ENCODE peak calls at places on chromosomes 11 and 22, in five cellular contexts. One of them, this sample, is unnamed.

GRCh38 chr11:126697937-126698336 is 302.6 kb downstream of the KIRREL3 start:
- DNase-seq in uterus: no peak
- DNase-seq in lung: no peak
- DNase-seq in endothelial cell of umbilical vein: no peak
- DNase-seq in SJSA1: no peak
- DNase-seq in this sample: no peak

GRCh38 chr22:42169055-42169469 is 38.5 kb upstream of the CYP2D6 start:
- DNase-seq in uterus: peak; percentile 74
- DNase-seq in lung: peak; percentile 71
- DNase-seq in endothelial cell of umbilical vein: peak; percentile 81
- DNase-seq in SJSA1: peak; percentile 69
- DNase-seq in this sample: peak; percentile 36

GRCh38 chr22:38239101-38239761 is 33.6 kb downstream of the TMEM184B start:
- DNase-seq in uterus: no peak
- DNase-seq in lung: peak; percentile 79
- DNase-seq in endothelial cell of umbilical vein: peak; percentile 83
- DNase-seq in SJSA1: peak; percentile 92
- DNase-seq in this sample: peak; percentile 91

GRCh38 chr11:22430286-22430685 is 92.1 kb downstream of the SLC17A6 start:
- DNase-seq in uterus: no peak
- DNase-seq in lung: no peak
- DNase-seq in endothelial cell of umbilical vein: no peak
- DNase-seq in SJSA1: no peak
- DNase-seq in this sample: no peak

GRCh38 chr11:117259417-117259816 is 26.9 kb downstream of the RNF214 start:
- DNase-seq in uterus: no peak
- DNase-seq in lung: no peak
- DNase-seq in endothelial cell of umbilical vein: no peak
- DNase-seq in SJSA1: no peak
- DNase-seq in this sample: no peak

GRCh38 chr11:115939726-115940421 is 435.7 kb upstream of the CADM1 start:
- DNase-seq in uterus: no peak
- DNase-seq in lung: no peak
- DNase-seq in endothelial cell of umbilical vein: no peak
- DNase-seq in SJSA1: no peak
- DNase-seq in this sample: no peak

GRCh38 chr11:119638851-119639250 is 90.1 kb downstream of the NECTIN1 start:
- DNase-seq in uterus: no peak
- DNase-seq in lung: no peak
- DNase-seq in endothelial cell of umbilical vein: no peak
- DNase-seq in SJSA1: no peak
- DNase-seq in this sample: no peak

GRCh38 chr22:45212306-45212709 is 28.4 kb downstream of the KIAA0930 start:
- DNase-seq in uterus: peak; percentile 77
- DNase-seq in lung: peak; percentile 62
- DNase-seq in endothelial cell of umbilical vein: peak; percentile 89
- DNase-seq in SJSA1: peak; percentile 97
- DNase-seq in this sample: peak; percentile 98

GRCh38 chr11:18065572-18065971 is 19.5 kb upstream of the TPH1 start:
- DNase-seq in uterus: no peak
- DNase-seq in lung: no peak
- DNase-seq in endothelial cell of umbilical vein: no peak
- DNase-seq in SJSA1: no peak
- DNase-seq in this sample: no peak

GRCh38 chr11:10856689-10857603 is 907 bp downstream of the ZBED5 start:
- DNase-seq in uterus: no peak
- DNase-seq in lung: peak; percentile 53
- DNase-seq in endothelial cell of umbilical vein: peak; percentile 52
- DNase-seq in SJSA1: peak; percentile 59
- DNase-seq in this sample: peak; percentile 45

GRCh38 chr11:10693509-10694071 is at the start of gene IRAG1:
- DNase-seq in uterus: peak; percentile 80
- DNase-seq in lung: no peak
- DNase-seq in endothelial cell of umbilical vein: no peak
- DNase-seq in SJSA1: no peak
- DNase-seq in this sample: peak; percentile 11

GRCh38 chr11:107538821-107539220 is 26.7 kb downstream of the ALKBH8 start:
- DNase-seq in uterus: no peak
- DNase-seq in lung: no peak
- DNase-seq in endothelial cell of umbilical vein: peak; percentile 18
- DNase-seq in SJSA1: no peak
- DNase-seq in this sample: no peak

GRCh38 chr11:67596753-67597300 is 9.9 kb upstream of the NDUFV1 start:
- DNase-seq in uterus: no peak
- DNase-seq in lung: no peak
- DNase-seq in endothelial cell of umbilical vein: no peak
- DNase-seq in SJSA1: no peak
- DNase-seq in this sample: no peak

GRCh38 chr11:100876826-100877545 is 189.9 kb downstream of the ARHGAP42 start:
- DNase-seq in uterus: no peak
- DNase-seq in lung: no peak
- DNase-seq in endothelial cell of umbilical vein: peak; percentile 5
- DNase-seq in SJSA1: peak; percentile 39
- DNase-seq in this sample: peak; percentile 33

GRCh38 chr11:73528013-73528412 is 69.9 kb downstream of the FAM168A start:
- DNase-seq in uterus: no peak
- DNase-seq in lung: no peak
- DNase-seq in endothelial cell of umbilical vein: no peak
- DNase-seq in SJSA1: no peak
- DNase-seq in this sample: no peak

GRCh38 chr22:39634530-39635399 is 64.2 kb downstream of the CACNA1I start:
- DNase-seq in uterus: no peak
- DNase-seq in lung: no peak
- DNase-seq in endothelial cell of umbilical vein: peak; percentile 74
- DNase-seq in SJSA1: peak; percentile 91
- DNase-seq in this sample: peak; percentile 91

GRCh38 chr22:45818130-45819085 is 146.8 kb downstream of the ATXN10 start:
- DNase-seq in uterus: no peak
- DNase-seq in lung: peak; percentile 45
- DNase-seq in endothelial cell of umbilical vein: no peak
- DNase-seq in SJSA1: no peak
- DNase-seq in this sample: no peak

GRCh38 chr11:107040447-107041444 is 22.5 kb upstream of the GUCY1A2 start:
- DNase-seq in uterus: no peak
- DNase-seq in lung: no peak
- DNase-seq in endothelial cell of umbilical vein: no peak
- DNase-seq in SJSA1: peak; percentile 45
- DNase-seq in this sample: peak; percentile 15

GRCh38 chr11:37115963-37116362 is 517.9 kb upstream of the RAG2 start:
- DNase-seq in uterus: no peak
- DNase-seq in lung: no peak
- DNase-seq in endothelial cell of umbilical vein: no peak
- DNase-seq in SJSA1: no peak
- DNase-seq in this sample: no peak

GRCh38 chr11:112958670-112959069 is 2.5 kb upstream of the NCAM1 start:
- DNase-seq in uterus: no peak
- DNase-seq in lung: no peak
- DNase-seq in endothelial cell of umbilical vein: no peak
- DNase-seq in SJSA1: peak; percentile 51
- DNase-seq in this sample: peak; percentile 49

GRCh38 chr22:29143848-29144785 is 61.6 kb upstream of the EMID1 start:
- DNase-seq in uterus: peak; percentile 4
- DNase-seq in lung: no peak
- DNase-seq in endothelial cell of umbilical vein: no peak
- DNase-seq in SJSA1: peak; percentile 27
- DNase-seq in this sample: no peak

GRCh38 chr22:41862530-41863266 is 29.8 kb downstream of the SREBF2 start:
- DNase-seq in uterus: no peak
- DNase-seq in lung: peak; percentile 36
- DNase-seq in endothelial cell of umbilical vein: no peak
- DNase-seq in SJSA1: no peak
- DNase-seq in this sample: no peak

GRCh38 chr11:129208863-129209262 is 16.7 kb upstream of the ARHGAP32 start:
- DNase-seq in uterus: no peak
- DNase-seq in lung: no peak
- DNase-seq in endothelial cell of umbilical vein: no peak
- DNase-seq in SJSA1: no peak
- DNase-seq in this sample: no peak

GRCh38 chr11:75394086-75394840 is 5.1 kb upstream of the RPS3 start:
- DNase-seq in uterus: no peak
- DNase-seq in lung: no peak
- DNase-seq in endothelial cell of umbilical vein: no peak
- DNase-seq in SJSA1: no peak
- DNase-seq in this sample: no peak

GRCh38 chr22:27867958-27868737 is 50.9 kb downstream of the PITPNB start:
- DNase-seq in uterus: no peak
- DNase-seq in lung: no peak
- DNase-seq in endothelial cell of umbilical vein: no peak
- DNase-seq in SJSA1: no peak
- DNase-seq in this sample: no peak

GRCh38 chr22:23245799-23246136 is 65.5 kb downstream of the BCR start:
- DNase-seq in uterus: no peak
- DNase-seq in lung: no peak
- DNase-seq in endothelial cell of umbilical vein: no peak
- DNase-seq in SJSA1: no peak
- DNase-seq in this sample: no peak

GRCh38 chr22:23244690-23245044 is 64.4 kb downstream of the BCR start:
- DNase-seq in uterus: no peak
- DNase-seq in lung: no peak
- DNase-seq in endothelial cell of umbilical vein: no peak
- DNase-seq in SJSA1: no peak
- DNase-seq in this sample: no peak

GRCh38 chr22:23246982-23247766 is 66.9 kb downstream of the BCR start:
- DNase-seq in uterus: no peak
- DNase-seq in lung: no peak
- DNase-seq in endothelial cell of umbilical vein: no peak
- DNase-seq in SJSA1: peak; percentile 63
- DNase-seq in this sample: no peak

GRCh38 chr22:23243859-23244689 is 63.8 kb downstream of the BCR start:
- DNase-seq in uterus: no peak
- DNase-seq in lung: no peak
- DNase-seq in endothelial cell of umbilical vein: no peak
- DNase-seq in SJSA1: no peak
- DNase-seq in this sample: no peak

GRCh38 chr22:23245045-23245798 is 64.9 kb downstream of the BCR start:
- DNase-seq in uterus: no peak
- DNase-seq in lung: no peak
- DNase-seq in endothelial cell of umbilical vein: no peak
- DNase-seq in SJSA1: peak; percentile 85
- DNase-seq in this sample: peak; percentile 80
- H3K4me3 ChIP-seq in uterus: no peak overlapping the region
- H3K4me3 ChIP-seq in lung: no peak overlapping the region
- H3K4me3 ChIP-seq in endothelial cell of umbilical vein: no peak overlapping the region
- H3K4me3 ChIP-seq in SJSA1: no peak overlapping the region
- H3K4me3 ChIP-seq in this sample: no peak overlapping the region

GRCh38 chr11:70734379-70734778 is 336.1 kb downstream of the CTTN start:
- DNase-seq in uterus: no peak
- DNase-seq in lung: no peak
- DNase-seq in endothelial cell of umbilical vein: no peak
- DNase-seq in SJSA1: no peak
- DNase-seq in this sample: no peak
- H3K9me3 ChIP-seq in uterus: no peaks in the 10 kb centered on the region
- H3K9me3 ChIP-seq in lung: no peaks in the 10 kb centered on the region
- H3K9me3 ChIP-seq in endothelial cell of umbilical vein: peaks cover 3% of the 10 kb centered on the region
- H3K9me3 ChIP-seq in SJSA1: peaks cover 91% of the 10 kb centered on the region
- H3K9me3 ChIP-seq in this sample: no peaks in the 10 kb centered on the region

DNA sequence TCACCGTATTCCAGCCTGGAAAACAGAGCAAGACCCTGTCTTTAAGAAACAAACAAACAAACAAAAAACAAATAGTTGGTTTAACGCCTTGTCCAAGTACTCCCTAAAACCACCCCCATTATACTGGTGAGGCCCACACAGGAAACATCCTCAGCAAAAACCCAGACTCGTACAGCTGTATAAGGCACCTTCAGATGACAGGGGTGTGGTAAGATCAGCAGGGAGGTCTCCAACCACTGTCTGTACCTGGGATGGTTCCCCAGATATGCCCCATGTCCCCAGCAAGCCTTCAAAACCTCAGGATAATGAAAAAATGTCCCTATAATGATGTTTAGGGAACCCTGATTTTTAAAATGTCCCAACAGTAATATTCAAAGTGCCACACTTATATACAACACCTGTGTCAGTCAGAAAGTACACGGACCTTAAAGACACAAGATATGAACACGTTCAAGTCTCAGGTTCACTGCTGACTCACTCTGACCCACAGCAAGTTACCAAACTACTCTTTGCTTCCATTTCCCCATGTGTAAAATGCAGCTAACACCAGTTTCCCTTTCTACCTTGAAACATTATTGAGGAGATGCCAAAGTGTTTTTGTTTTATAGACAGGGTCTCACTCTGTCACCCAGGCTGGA is 9.3 kb downstream of the SF3A1 start:
- DNase-seq in uterus: no peak
- DNase-seq in lung: no peak
- DNase-seq in endothelial cell of umbilical vein: no peak
- DNase-seq in SJSA1: no peak
- DNase-seq in this sample: no peak
- H3K36me3 ChIP-seq in uterus: no peaks in the 10 kb centered on the region
- H3K36me3 ChIP-seq in lung: peaks cover 54% of the 10 kb centered on the region
- H3K36me3 ChIP-seq in endothelial cell of umbilical vein: peaks cover 43% of the 10 kb centered on the region
- H3K36me3 ChIP-seq in SJSA1: peaks cover 93% of the 10 kb centered on the region
- H3K36me3 ChIP-seq in this sample: peaks cover 90% of the 10 kb centered on the region

GRCh38 chr22:23754220-23754919 is at the start of gene VPREB3:
- DNase-seq in uterus: no peak
- DNase-seq in lung: no peak
- DNase-seq in endothelial cell of umbilical vein: no peak
- DNase-seq in SJSA1: no peak
- DNase-seq in this sample: no peak
- H3K4me3 ChIP-seq in uterus: no peak within 1 kb of the TSS
- H3K4me3 ChIP-seq in lung: no peak within 1 kb of the TSS
- H3K4me3 ChIP-seq in endothelial cell of umbilical vein: no peak within 1 kb of the TSS
- H3K4me3 ChIP-seq in SJSA1: no peak within 1 kb of the TSS
- H3K4me3 ChIP-seq in this sample: no peak within 1 kb of the TSS

GRCh38 chr11:3368199-3368598 is 10.7 kb downstream of the ZNF195 start:
- DNase-seq in uterus: no peak
- DNase-seq in lung: no peak
- DNase-seq in endothelial cell of umbilical vein: no peak
- DNase-seq in SJSA1: no peak
- DNase-seq in this sample: no peak
- H3K9me3 ChIP-seq in uterus: peaks cover 4% of the 10 kb centered on the region
- H3K9me3 ChIP-seq in lung: peaks cover 8% of the 10 kb centered on the region
- H3K9me3 ChIP-seq in endothelial cell of umbilical vein: peaks cover 5% of the 10 kb centered on the region
- H3K9me3 ChIP-seq in SJSA1: peaks cover 14% of the 10 kb centered on the region
- H3K9me3 ChIP-seq in this sample: peaks cover 8% of the 10 kb centered on the region

DNA sequence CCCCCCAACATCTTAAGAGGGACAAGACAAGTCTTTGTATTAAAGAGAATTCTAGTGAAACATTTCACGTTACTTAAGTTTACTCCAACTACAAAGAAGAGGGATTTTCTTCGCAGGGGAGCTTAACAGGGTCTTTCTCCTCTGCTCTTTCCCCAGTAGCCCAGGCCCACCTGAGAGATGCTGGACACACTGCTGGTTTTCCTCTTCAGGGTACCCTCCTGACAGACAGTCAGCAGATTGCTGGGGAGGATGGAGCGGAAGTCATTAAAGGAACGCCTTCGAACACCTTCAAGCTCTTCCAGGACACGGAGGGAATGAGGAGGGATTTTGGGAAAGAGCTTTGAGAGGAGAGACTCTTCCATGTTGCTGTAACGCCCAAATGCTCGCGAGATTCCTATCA is 39.1 kb downstream of the PI4KA start:
- DNase-seq in uterus: no peak
- DNase-seq in lung: no peak
- DNase-seq in endothelial cell of umbilical vein: no peak
- DNase-seq in SJSA1: no peak
- DNase-seq in this sample: no peak
- H3K36me3 ChIP-seq in uterus: no peaks in the 10 kb centered on the region
- H3K36me3 ChIP-seq in lung: peaks cover 39% of the 10 kb centered on the region
- H3K36me3 ChIP-seq in endothelial cell of umbilical vein: no peaks in the 10 kb centered on the region
- H3K36me3 ChIP-seq in SJSA1: peaks cover 51% of the 10 kb centered on the region
- H3K36me3 ChIP-seq in this sample: peaks cover 19% of the 10 kb centered on the region

GRCh38 chr22:30195245-30196140 is 51.1 kb downstream of the LIF start:
- DNase-seq in uterus: no peak
- DNase-seq in lung: no peak
- DNase-seq in endothelial cell of umbilical vein: peak; percentile 21
- DNase-seq in SJSA1: no peak
- DNase-seq in this sample: peak; percentile 21
- H3K4me3 ChIP-seq in uterus: no peak overlapping the region
- H3K4me3 ChIP-seq in lung: no peak overlapping the region
- H3K4me3 ChIP-seq in endothelial cell of umbilical vein: no peak overlapping the region
- H3K4me3 ChIP-seq in SJSA1: no peak overlapping the region
- H3K4me3 ChIP-seq in this sample: no peak overlapping the region